ENCODE peak calls at places on chromosome 22, in nine cellular contexts. W, C, V, N, R, B, K, E and H are unnamed samples.

GRCh38 chr22:40685406-40685805 is 6.1 kb downstream of the MCHR1 start:
- DNase-seq in W (no peak), C (no peak), V (no peak), N (no peak), R (no peak), B (no peak), K (no peak), E (no peak), H (no peak)

GRCh38 chr22:22578702-22579424 is 19.8 kb upstream of the PRAME start:
- DNase-seq in W (no peak), C (no peak), V (no peak), N (no peak), R (peak), B (no peak), K (no peak), E (no peak), H (no peak)

GRCh38 chr22:38742176-38742942 is 13.4 kb downstream of the SUN2 start:
- DNase-seq in W (no peak), C (no peak), V (no peak), N (no peak), R (no peak), B (no peak), K (no peak), E (no peak), H (no peak)

GRCh38 chr22:22508274-22509176 is at the start of gene ZNF280B:
- DNase-seq in W (peak), C (peak), V (peak), N (peak), R (peak), B (peak), K (peak), E (peak), H (peak)

GRCh38 chr22:50276143-50276542 is 6.0 kb upstream of the MAPK11 start:
- DNase-seq in W (peak), C (peak), V (no peak), N (peak), R (peak), B (peak), K (no peak), E (peak), H (peak)

GRCh38 chr22:25365491-25366261 is 146.2 kb downstream of the CRYBB2 start:
- DNase-seq in W (no peak), C (no peak), V (no peak), N (no peak), R (no peak), B (peak), K (no peak), E (no peak), H (no peak)

GRCh38 chr22:48677168-48677520 is 1150.5 kb downstream of the BRD1 start:
- DNase-seq in W (no peak), C (no peak), V (no peak), N (no peak), R (no peak), B (no peak), K (no peak), E (no peak), H (no peak)

GRCh38 chr22:41445171-41446056 is 1.2 kb downstream of the TOB2 start:
- DNase-seq in W (peak), C (no peak), V (no peak), N (peak), R (no peak), B (peak), K (no peak), E (peak), H (no peak)

GRCh38 chr22:35150163-35151107 is 84.5 kb downstream of the ISX start:
- DNase-seq in W (peak), C (peak), V (peak), N (peak), R (peak), B (peak), K (no peak), E (peak), H (peak)

GRCh38 chr22:24021304-24021703 is 10.2 kb downstream of the CABIN1 start:
- DNase-seq in W (no peak), C (no peak), V (no peak), N (no peak), R (no peak), B (no peak), K (no peak), E (no peak), H (no peak)
- TF ChIP-seq CTCF in W (no peak), C (no peak), V (no peak), N (no peak), R (no peak), B (no peak), K (no peak), E (no peak), H (no peak)

GRCh38 chr22:20439928-20440575 is 2.4 kb upstream of the SCARF2 start:
- DNase-seq in W (no peak), C (no peak), V (no peak), N (no peak), R (no peak), B (peak), K (no peak), E (no peak), H (peak)

GRCh38 chr22:20437253-20438065 is at the start of gene SCARF2:
- DNase-seq in W (no peak), C (peak), V (peak), N (no peak), R (peak), B (peak), K (no peak), E (no peak), H (peak)

GRCh38 chr22:20438066-20438677 is 547 bp upstream of the SCARF2 start:
- DNase-seq in W (no peak), C (no peak), V (no peak), N (no peak), R (peak), B (peak), K (no peak), E (no peak), H (no peak)

GRCh38 chr22:20439556-20439927 is 1.9 kb upstream of the SCARF2 start:
- DNase-seq in W (no peak), C (peak), V (no peak), N (no peak), R (no peak), B (peak), K (no peak), E (no peak), H (no peak)

GRCh38 chr22:20438678-20439492 is 1.3 kb upstream of the SCARF2 start:
- DNase-seq in W (no peak), C (peak), V (no peak), N (no peak), R (peak), B (peak), K (no peak), E (no peak), H (peak)
- TF ChIP-seq CTCF in W (no peak), C (no peak), V (no peak), N (no peak), R (peak), B (no peak), K (peak), E (no peak), H (no peak)

DNA sequence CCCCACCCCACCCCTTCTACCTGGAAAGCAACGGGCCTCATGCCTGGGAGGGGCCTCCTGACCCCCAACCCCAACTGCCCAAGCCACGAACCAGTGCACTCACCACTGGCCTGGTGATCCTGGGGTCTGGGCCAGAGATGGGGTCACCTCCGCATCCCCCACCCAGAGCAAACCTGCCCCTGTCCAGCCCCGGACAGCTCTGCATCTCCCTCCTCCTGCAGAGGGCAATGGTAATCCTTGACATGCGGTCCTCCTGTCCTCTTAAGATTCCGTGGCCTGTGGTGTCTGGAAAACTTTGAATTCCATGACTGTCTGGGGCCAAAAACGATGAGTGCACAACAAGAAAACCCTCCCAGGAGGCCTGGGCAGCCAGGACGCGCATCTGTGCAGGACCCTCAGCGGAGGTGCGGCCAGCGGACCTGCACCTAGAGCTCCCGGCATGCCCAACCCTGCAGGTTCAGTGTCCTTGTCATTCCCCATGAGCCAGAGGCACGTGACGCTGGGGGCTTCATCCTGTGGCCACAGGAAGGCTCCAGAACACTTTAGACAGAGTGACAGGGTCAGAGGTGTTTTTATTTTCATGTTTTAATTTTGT is 16.1 kb upstream of the PPARA start:
- DNase-seq in W (no peak), C (no peak), V (no peak), N (no peak), R (no peak), B (no peak), K (no peak), E (no peak), H (no peak)
- TF ChIP-seq CTCF in W (no peak), C (no peak), V (no peak), N (no peak), R (no peak), B (no peak), K (no peak), E (no peak), H (no peak)

DNA sequence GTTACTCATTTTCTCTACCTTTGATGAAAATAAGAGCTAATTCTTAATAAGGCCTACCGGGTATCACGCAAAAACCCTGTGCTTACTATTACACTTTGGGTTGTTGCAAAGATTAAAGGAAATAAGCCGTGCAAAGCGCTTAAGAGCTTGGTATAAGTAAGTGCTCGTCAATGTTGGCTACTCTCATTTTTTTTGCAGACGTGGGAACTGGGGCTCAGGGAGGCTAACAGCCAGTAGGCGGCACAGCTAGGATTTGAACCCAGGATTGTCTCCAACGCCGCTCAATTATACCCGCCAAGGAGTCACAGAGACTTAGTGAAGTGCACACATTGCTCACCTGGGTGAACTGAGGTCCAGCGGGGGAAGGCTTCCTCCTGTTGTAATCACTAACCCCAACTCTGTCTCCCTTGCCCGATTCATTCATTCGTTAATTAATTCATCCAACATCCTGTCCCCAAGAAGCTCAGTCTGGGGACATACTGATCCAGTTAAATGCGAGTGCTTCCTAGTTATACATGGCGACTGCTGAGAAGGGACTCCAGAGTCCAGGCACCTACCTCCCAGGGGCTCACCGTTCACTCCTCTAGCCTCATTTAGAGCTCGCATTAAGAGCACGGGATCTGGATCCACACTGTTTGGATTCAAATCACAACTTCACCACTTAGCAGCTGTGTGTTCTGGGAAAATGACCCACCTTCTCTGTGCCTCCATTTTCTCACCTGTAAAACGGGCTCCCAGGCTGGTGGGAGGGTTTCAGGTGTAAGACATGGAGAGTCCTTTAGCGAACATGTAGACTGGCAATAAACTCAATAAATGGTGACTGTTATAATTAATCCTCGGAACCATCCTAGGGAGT is 869 bp upstream of the MTFP1 start:
- DNase-seq in W (peak), C (no peak), V (no peak), N (no peak), R (peak), B (no peak), K (no peak), E (no peak), H (no peak)
- TF ChIP-seq CTCF in W (peak), C (no peak), V (no peak), N (no peak), R (no peak), B (no peak), K (no peak), E (no peak), H (no peak)